ENCODE peak calls at places on chromosomes 11 and 22, in nine cellular contexts. One of them, this sample, is unnamed.

GRCh38 chr22:39511226-39511625 is 9.1 kb upstream of the ATF4 start:
- DNase-seq in HFF-Myc: no peak
- DNase-seq in fibroblast of the aortic adventitia: no peak
- DNase-seq in tibial nerve: no peak
- DNase-seq in foreskin fibroblast: no peak
- DNase-seq in uterus: no peak
- DNase-seq in tibial artery: no peak
- DNase-seq in psoas muscle: no peak
- DNase-seq in IMR-90: no peak
- DNase-seq in this sample: peak; percentile 3

GRCh38 chr11:120136356-120136755 is 1.6 kb downstream of the TRIM29 start:
- DNase-seq in foreskin fibroblast: no peak
- DNase-seq in psoas muscle: no peak
- DNase-seq in tibial artery: no peak
- DNase-seq in IMR-90: no peak
- DNase-seq in tibial nerve: no peak
- DNase-seq in fibroblast of the aortic adventitia: no peak
- DNase-seq in HFF-Myc: no peak
- DNase-seq in uterus: no peak
- DNase-seq in this sample: no peak

GRCh38 chr11:68763181-68763721 is 11.9 kb upstream of the TESMIN start:
- DNase-seq in tibial artery: no peak
- DNase-seq in fibroblast of the aortic adventitia: no peak
- DNase-seq in IMR-90: no peak
- DNase-seq in foreskin fibroblast: peak; percentile 16
- DNase-seq in psoas muscle: no peak
- DNase-seq in HFF-Myc: no peak
- DNase-seq in tibial nerve: no peak
- DNase-seq in uterus: no peak
- DNase-seq in this sample: no peak

GRCh38 chr11:11262171-11262920 is 90.7 kb downstream of the CSNK2A3 start:
- DNase-seq in psoas muscle: no peak
- DNase-seq in HFF-Myc: no peak
- DNase-seq in fibroblast of the aortic adventitia: no peak
- DNase-seq in tibial nerve: no peak
- DNase-seq in IMR-90: no peak
- DNase-seq in tibial artery: no peak
- DNase-seq in foreskin fibroblast: no peak
- DNase-seq in uterus: no peak
- DNase-seq in this sample: no peak

GRCh38 chr11:108467091-108467823 is at the start of gene C11orf65:
- DNase-seq in tibial nerve: peak; percentile 94
- DNase-seq in HFF-Myc: peak; percentile 92
- DNase-seq in tibial artery: peak; percentile 96
- DNase-seq in psoas muscle: peak; percentile 94
- DNase-seq in IMR-90: peak; percentile 96
- DNase-seq in foreskin fibroblast: peak; percentile 98
- DNase-seq in fibroblast of the aortic adventitia: peak; percentile 96
- DNase-seq in uterus: peak; percentile 97
- DNase-seq in this sample: peak; percentile 93

GRCh38 chr11:34915136-34916013 is 804 bp downstream of the APIP start:
- DNase-seq in foreskin fibroblast: peak; percentile 58
- DNase-seq in tibial nerve: no peak
- DNase-seq in tibial artery: peak; percentile 27
- DNase-seq in psoas muscle: no peak
- DNase-seq in uterus: no peak
- DNase-seq in fibroblast of the aortic adventitia: peak; percentile 53
- DNase-seq in IMR-90: peak; percentile 40
- DNase-seq in HFF-Myc: no peak
- DNase-seq in this sample: peak; percentile 65

GRCh38 chr22:41562461-41562860 is 1.7 kb downstream of the CSDC2 start:
- DNase-seq in HFF-Myc: no peak
- DNase-seq in uterus: no peak
- DNase-seq in IMR-90: no peak
- DNase-seq in tibial artery: no peak
- DNase-seq in fibroblast of the aortic adventitia: no peak
- DNase-seq in tibial nerve: no peak
- DNase-seq in psoas muscle: no peak
- DNase-seq in foreskin fibroblast: no peak
- DNase-seq in this sample: peak; percentile 32

GRCh38 chr11:87020764-87021365 is 16.9 kb upstream of the TMEM135 start:
- DNase-seq in foreskin fibroblast: peak; percentile 67
- DNase-seq in HFF-Myc: no peak
- DNase-seq in fibroblast of the aortic adventitia: peak; percentile 52
- DNase-seq in tibial nerve: no peak
- DNase-seq in tibial artery: no peak
- DNase-seq in uterus: no peak
- DNase-seq in psoas muscle: no peak
- DNase-seq in IMR-90: peak; percentile 20
- DNase-seq in this sample: peak; percentile 58

GRCh38 chr11:108340958-108341357 is 118.1 kb downstream of the ATM start:
- DNase-seq in HFF-Myc: no peak
- DNase-seq in tibial artery: no peak
- DNase-seq in psoas muscle: no peak
- DNase-seq in fibroblast of the aortic adventitia: no peak
- DNase-seq in tibial nerve: no peak
- DNase-seq in IMR-90: no peak
- DNase-seq in foreskin fibroblast: no peak
- DNase-seq in uterus: no peak
- DNase-seq in this sample: no peak

GRCh38 chr11:3162410-3163240 is 2.5 kb downstream of the OSBPL5 start:
- DNase-seq in tibial nerve: peak; percentile 12
- DNase-seq in tibial artery: peak; percentile 23
- DNase-seq in foreskin fibroblast: no peak
- DNase-seq in fibroblast of the aortic adventitia: no peak
- DNase-seq in HFF-Myc: no peak
- DNase-seq in uterus: peak; percentile 11
- DNase-seq in IMR-90: no peak
- DNase-seq in psoas muscle: peak; percentile 12
- DNase-seq in this sample: peak; percentile 69

GRCh38 chr11:19218801-19219460 is 17.1 kb upstream of the CSRP3 start:
- DNase-seq in uterus: no peak
- DNase-seq in foreskin fibroblast: no peak
- DNase-seq in IMR-90: no peak
- DNase-seq in HFF-Myc: no peak
- DNase-seq in psoas muscle: peak; percentile 58
- DNase-seq in tibial artery: no peak
- DNase-seq in tibial nerve: no peak
- DNase-seq in fibroblast of the aortic adventitia: peak; percentile 31
- DNase-seq in this sample: no peak

GRCh38 chr11:128095459-128096096 is 491.8 kb downstream of the ETS1 start:
- DNase-seq in IMR-90: peak; percentile 76
- DNase-seq in uterus: no peak
- DNase-seq in foreskin fibroblast: peak; percentile 72
- DNase-seq in fibroblast of the aortic adventitia: peak; percentile 74
- DNase-seq in psoas muscle: no peak
- DNase-seq in HFF-Myc: peak; percentile 86
- DNase-seq in tibial nerve: no peak
- DNase-seq in tibial artery: no peak
- DNase-seq in this sample: no peak

GRCh38 chr11:12088047-12088481 is 22.3 kb upstream of the MICAL2 start:
- DNase-seq in tibial nerve: no peak
- DNase-seq in IMR-90: peak; percentile 77
- DNase-seq in psoas muscle: no peak
- DNase-seq in HFF-Myc: peak; percentile 59
- DNase-seq in uterus: no peak
- DNase-seq in foreskin fibroblast: peak; percentile 81
- DNase-seq in fibroblast of the aortic adventitia: peak; percentile 73
- DNase-seq in tibial artery: peak; percentile 72
- DNase-seq in this sample: peak; percentile 49

GRCh38 chr22:27594474-27595134 is 207.0 kb downstream of the MN1 start:
- DNase-seq in psoas muscle: no peak
- DNase-seq in IMR-90: no peak
- DNase-seq in HFF-Myc: no peak
- DNase-seq in foreskin fibroblast: no peak
- DNase-seq in uterus: no peak
- DNase-seq in tibial artery: no peak
- DNase-seq in fibroblast of the aortic adventitia: no peak
- DNase-seq in tibial nerve: no peak
- DNase-seq in this sample: no peak

GRCh38 chr11:2143652-2144548 is 4.7 kb upstream of the IGF2 start:
- DNase-seq in IMR-90: no peak
- DNase-seq in foreskin fibroblast: peak; percentile 23
- DNase-seq in tibial nerve: no peak
- DNase-seq in tibial artery: no peak
- DNase-seq in HFF-Myc: no peak
- DNase-seq in uterus: no peak
- DNase-seq in fibroblast of the aortic adventitia: no peak
- DNase-seq in psoas muscle: no peak
- DNase-seq in this sample: no peak
- TF ChIP-seq CTCF in IMR-90: peak; percentile 1
- TF ChIP-seq CTCF in foreskin fibroblast: no peak
- TF ChIP-seq CTCF in tibial nerve: no peak
- TF ChIP-seq CTCF in tibial artery: no peak
- TF ChIP-seq CTCF in HFF-Myc: no peak
- TF ChIP-seq CTCF in uterus: no peak
- TF ChIP-seq CTCF in fibroblast of the aortic adventitia: no peak
- TF ChIP-seq CTCF in psoas muscle: no peak
- TF ChIP-seq CTCF in this sample: no peak

GRCh38 chr22:47089796-47090460 is 327.5 kb downstream of the TBC1D22A start:
- DNase-seq in tibial artery: no peak
- DNase-seq in uterus: no peak
- DNase-seq in fibroblast of the aortic adventitia: no peak
- DNase-seq in foreskin fibroblast: no peak
- DNase-seq in tibial nerve: no peak
- DNase-seq in psoas muscle: no peak
- DNase-seq in IMR-90: no peak
- DNase-seq in HFF-Myc: no peak
- DNase-seq in this sample: no peak
- H3K4me3 ChIP-seq in tibial artery: no peak overlapping the region
- H3K4me3 ChIP-seq in uterus: no peak overlapping the region
- H3K4me3 ChIP-seq in fibroblast of the aortic adventitia: no peak overlapping the region
- H3K4me3 ChIP-seq in foreskin fibroblast: peak overlapping the region; percentile 61
- H3K4me3 ChIP-seq in tibial nerve: peak overlapping the region; percentile 38
- H3K4me3 ChIP-seq in psoas muscle: no peak overlapping the region
- H3K4me3 ChIP-seq in IMR-90: peak overlapping the region; percentile 30
- H3K4me3 ChIP-seq in HFF-Myc: no peak overlapping the region
- H3K4me3 ChIP-seq in this sample: peak overlapping the region; percentile 69

GRCh38 chr11:1839204-1839923 is 583 bp downstream of the TNNI2 start:
- DNase-seq in fibroblast of the aortic adventitia: no peak
- DNase-seq in IMR-90: no peak
- DNase-seq in tibial artery: no peak
- DNase-seq in foreskin fibroblast: no peak
- DNase-seq in HFF-Myc: no peak
- DNase-seq in psoas muscle: no peak
- DNase-seq in tibial nerve: no peak
- DNase-seq in uterus: no peak
- DNase-seq in this sample: no peak

GRCh38 chr11:1841511-1842148 is 2.8 kb downstream of the TNNI2 start:
- DNase-seq in HFF-Myc: no peak
- DNase-seq in psoas muscle: peak; percentile 12
- DNase-seq in tibial nerve: no peak
- DNase-seq in uterus: no peak
- DNase-seq in IMR-90: no peak
- DNase-seq in foreskin fibroblast: no peak
- DNase-seq in tibial artery: no peak
- DNase-seq in fibroblast of the aortic adventitia: no peak
- DNase-seq in this sample: no peak

GRCh38 chr11:1838426-1839131 is at the start of gene TNNI2:
- DNase-seq in tibial artery: no peak
- DNase-seq in uterus: no peak
- DNase-seq in IMR-90: no peak
- DNase-seq in HFF-Myc: no peak
- DNase-seq in psoas muscle: peak; percentile 66
- DNase-seq in tibial nerve: no peak
- DNase-seq in fibroblast of the aortic adventitia: no peak
- DNase-seq in foreskin fibroblast: no peak
- DNase-seq in this sample: no peak

GRCh38 chr11:1840780-1841480 is 2.1 kb downstream of the TNNI2 start:
- DNase-seq in foreskin fibroblast: no peak
- DNase-seq in IMR-90: no peak
- DNase-seq in fibroblast of the aortic adventitia: no peak
- DNase-seq in tibial artery: no peak
- DNase-seq in uterus: no peak
- DNase-seq in tibial nerve: no peak
- DNase-seq in psoas muscle: peak; percentile 18
- DNase-seq in HFF-Myc: no peak
- DNase-seq in this sample: no peak

DNA sequence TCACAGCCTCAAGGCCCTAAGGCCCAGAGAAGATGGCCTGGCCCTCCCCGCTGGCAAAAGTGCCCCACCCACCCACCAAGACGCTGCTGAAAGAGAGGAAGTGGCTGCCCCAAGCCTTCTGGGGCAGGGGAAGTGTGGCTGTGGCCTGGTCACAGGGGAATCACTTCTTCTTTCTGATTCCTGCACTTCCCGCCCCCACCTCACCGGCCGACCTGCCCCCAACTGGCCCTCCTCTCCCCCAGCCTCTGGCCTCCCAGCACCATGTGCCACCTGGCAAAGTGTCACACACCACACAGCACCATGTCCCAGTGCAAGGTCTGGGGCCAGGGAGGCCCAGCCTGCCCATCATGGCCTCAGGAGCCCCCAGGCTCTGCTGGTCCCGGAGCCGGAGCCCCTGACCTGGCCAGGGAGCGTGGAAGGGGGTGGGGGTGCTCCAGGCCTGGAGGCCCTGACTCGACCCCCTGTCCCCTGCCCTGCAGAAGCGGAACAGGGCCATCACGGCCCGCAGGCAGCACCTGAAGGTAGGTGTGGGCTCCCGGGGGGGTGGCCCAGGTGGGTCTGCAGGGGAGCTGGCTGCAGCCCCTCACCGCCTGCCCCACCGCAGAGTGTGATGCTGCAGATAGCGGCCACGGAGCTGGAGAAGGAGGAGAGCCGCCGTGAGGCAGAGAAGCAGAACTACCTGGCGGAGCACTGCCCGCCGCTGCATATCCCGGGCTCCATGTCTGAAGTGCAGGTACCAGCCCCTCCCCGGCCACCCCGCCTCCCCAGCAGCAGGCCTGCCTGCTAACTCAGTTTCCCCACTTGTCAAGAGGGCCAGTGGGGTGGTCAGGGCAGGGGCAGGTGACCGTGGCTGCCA is 1.4 kb downstream of the TNNI2 start:
- DNase-seq in IMR-90: no peak
- DNase-seq in HFF-Myc: no peak
- DNase-seq in uterus: no peak
- DNase-seq in tibial artery: peak; percentile 70
- DNase-seq in psoas muscle: peak; percentile 58
- DNase-seq in foreskin fibroblast: no peak
- DNase-seq in fibroblast of the aortic adventitia: no peak
- DNase-seq in tibial nerve: no peak
- DNase-seq in this sample: no peak
- TF ChIP-seq CTCF in IMR-90: no peak
- TF ChIP-seq CTCF in HFF-Myc: no peak
- TF ChIP-seq CTCF in uterus: no peak
- TF ChIP-seq CTCF in tibial artery: no peak
- TF ChIP-seq CTCF in psoas muscle: no peak
- TF ChIP-seq CTCF in foreskin fibroblast: no peak
- TF ChIP-seq CTCF in fibroblast of the aortic adventitia: no peak
- TF ChIP-seq CTCF in tibial nerve: no peak
- TF ChIP-seq CTCF in this sample: no peak

DNA sequence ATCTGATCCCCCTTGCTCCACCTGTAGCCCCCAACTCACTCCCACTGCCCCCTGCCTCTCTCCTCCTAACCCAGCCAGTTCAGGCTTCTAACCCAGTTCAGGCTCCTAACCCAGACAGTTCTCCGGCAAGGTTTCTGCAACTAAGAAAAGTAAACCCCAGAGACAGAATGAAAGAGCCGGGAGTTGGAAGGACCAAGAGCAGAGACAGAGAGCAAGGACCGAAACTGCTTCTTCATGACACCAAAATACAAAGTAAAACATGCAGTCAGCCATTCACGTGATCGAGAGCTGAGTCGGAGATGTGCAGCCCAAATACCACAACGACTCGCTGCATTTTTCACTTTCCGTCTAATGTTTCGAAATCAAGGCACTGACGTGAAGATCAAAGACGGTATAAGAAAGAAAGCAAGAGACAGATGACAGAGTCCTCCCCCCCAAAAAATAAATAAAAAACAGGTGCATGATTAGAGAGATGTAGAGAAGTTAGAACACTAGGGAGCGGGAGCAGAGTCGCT is 844 bp downstream of the IL10RA start:
- DNase-seq in HFF-Myc: no peak
- DNase-seq in tibial artery: no peak
- DNase-seq in psoas muscle: no peak
- DNase-seq in foreskin fibroblast: peak; percentile 15
- DNase-seq in fibroblast of the aortic adventitia: no peak
- DNase-seq in uterus: no peak
- DNase-seq in tibial nerve: no peak
- DNase-seq in IMR-90: no peak
- DNase-seq in this sample: no peak
- H3K4me3 ChIP-seq in HFF-Myc: no peak overlapping the region
- H3K4me3 ChIP-seq in tibial artery: peak overlapping the region; percentile 53
- H3K4me3 ChIP-seq in psoas muscle: peak overlapping the region; percentile 68
- H3K4me3 ChIP-seq in foreskin fibroblast: no peak overlapping the region
- H3K4me3 ChIP-seq in fibroblast of the aortic adventitia: no peak overlapping the region
- H3K4me3 ChIP-seq in uterus: peak overlapping the region; percentile 38
- H3K4me3 ChIP-seq in tibial nerve: peak overlapping the region; percentile 50
- H3K4me3 ChIP-seq in IMR-90: no peak overlapping the region
- H3K4me3 ChIP-seq in this sample: no peak overlapping the region

This sample was measured in osteoblast.